ENCODE peak calls at places on chromosomes 16 and 17, in ten cellular contexts. N is T-helper 17 cell; Y is EH; E is ecto neural progenitor cell; J is nephron progenitor cell; H is CD4-positive, alpha-beta T cell; Z is Daoy; W is pons; S is endothelial cell; C is GM10248. F is an unnamed sample.

GRCh38 chr16:87186440-87186839 is 130.8 kb downstream of the C16orf95 start:
- DNase-seq in N (no peak), Y (no peak), E (no peak), J (no peak), H (no peak), Z (no peak), W (no peak), S (peak), C (no peak), F (no peak)

GRCh38 chr17:51995797-51996403 is 162.6 kb downstream of the CA10 start:
- DNase-seq in N (no peak), Y (peak), E (no peak), J (no peak), H (no peak), Z (no peak), W (no peak), S (no peak), C (no peak), F (no peak)

GRCh38 chr16:81694494-81695285 is 84.4 kb upstream of the PLCG2 start:
- DNase-seq in N (no peak), Y (no peak), E (no peak), J (no peak), H (no peak), Z (no peak), W (peak), S (no peak), C (no peak), F (no peak)

GRCh38 chr16:85829751-85830445 is 30.4 kb downstream of the COX4I1 start:
- DNase-seq in N (no peak), Y (no peak), E (no peak), J (no peak), H (no peak), Z (no peak), W (peak), S (no peak), C (no peak), F (no peak)

GRCh38 chr17:67050476-67051154 is 6.3 kb downstream of the CACNG1 start:
- DNase-seq in N (no peak), Y (no peak), E (no peak), J (no peak), H (no peak), Z (no peak), W (no peak), S (no peak), C (no peak), F (no peak)

GRCh38 chr16:5607169-5607568 is 509.6 kb upstream of the EEF2KMT start:
- DNase-seq in N (no peak), Y (no peak), E (no peak), J (no peak), H (no peak), Z (no peak), W (no peak), S (no peak), C (no peak), F (no peak)

GRCh38 chr17:7549401-7550055 is 670 bp downstream of the TNFSF12 start:
- DNase-seq in N (peak), Y (no peak), E (no peak), J (no peak), H (peak), Z (no peak), W (no peak), S (no peak), C (no peak), F (no peak)

GRCh38 chr17:3826191-3826590 is 19.9 kb downstream of the NCBP3 start:
- DNase-seq in N (no peak), Y (peak), E (no peak), J (no peak), H (no peak), Z (peak), W (no peak), S (no peak), C (no peak), F (no peak)

GRCh38 chr16:46961373-46962353 is 11.8 kb downstream of the DNAJA2 start:
- DNase-seq in N (no peak), Y (peak), E (no peak), J (no peak), H (no peak), Z (no peak), W (no peak), S (no peak), C (no peak), F (peak)

GRCh38 chr16:89044394-89045180 is 49.1 kb upstream of the ACSF3 start:
- DNase-seq in N (no peak), Y (no peak), E (no peak), J (peak), H (peak), Z (no peak), W (no peak), S (no peak), C (no peak), F (no peak)

GRCh38 chr16:67207857-67208524 is 9.1 kb downstream of the ELMO3 start:
- DNase-seq in N (no peak), Y (peak), E (no peak), J (no peak), H (no peak), Z (peak), W (no peak), S (no peak), C (no peak), F (peak)

GRCh38 chr16:11076259-11077018 is 132.1 kb downstream of the CLEC16A start:
- DNase-seq in N (no peak), Y (no peak), E (no peak), J (peak), H (no peak), Z (no peak), W (no peak), S (no peak), C (peak), F (no peak)

GRCh38 chr16:85384831-85385462 is 228.2 kb upstream of the GSE1 start:
- DNase-seq in N (no peak), Y (no peak), E (no peak), J (peak), H (no peak), Z (no peak), W (no peak), S (no peak), C (no peak), F (no peak)

GRCh38 chr17:50918933-50919296 is 52.8 kb upstream of the TOB1 start:
- DNase-seq in N (no peak), Y (no peak), E (no peak), J (no peak), H (no peak), Z (no peak), W (peak), S (no peak), C (no peak), F (no peak)

GRCh38 chr17:5405400-5405799 is 14.1 kb downstream of the NUP88 start:
- DNase-seq in N (no peak), Y (no peak), E (no peak), J (no peak), H (no peak), Z (no peak), W (no peak), S (no peak), C (no peak), F (no peak)

GRCh38 chr16:9322735-9323134 is 231.3 kb downstream of the HAPSTR1 start:
- DNase-seq in N (no peak), Y (no peak), E (no peak), J (no peak), H (no peak), Z (no peak), W (no peak), S (no peak), C (no peak), F (no peak)

GRCh38 chr17:37406635-37407455 is at the start of the genes ACACA and TADA2A:
- DNase-seq in N (peak), Y (peak), E (peak), J (peak), H (peak), Z (peak), W (peak), S (peak), C (peak), F (peak)

GRCh38 chr16:77443834-77444460 is 9.1 kb upstream of the ADAMTS18 start:
- DNase-seq in N (no peak), Y (no peak), E (no peak), J (no peak), H (no peak), Z (no peak), W (no peak), S (no peak), C (no peak), F (no peak)

GRCh38 chr16:8916541-8917225 is 34.5 kb downstream of the LITAFD start:
- DNase-seq in N (no peak), Y (no peak), E (no peak), J (no peak), H (no peak), Z (no peak), W (no peak), S (no peak), C (no peak), F (no peak)

GRCh38 chr17:48544356-48545021 is 420 bp downstream of the HOXB2 start:
- DNase-seq in N (peak), Y (peak), E (peak), J (peak), H (no peak), Z (peak), W (peak), S (peak), C (peak), F (peak)